ENCODE peak calls at places on chromosomes 16 and 17, in five cellular contexts. V is stomach, Z is IMR-90, M is breast epithelium, A is testis. R is an unnamed sample.

GRCh38 chr17:18925187-18925586 is 26.8 kb upstream of the SLC5A10 start:
- DNase-seq in A (no peak), M (no peak), V (no peak), Z (no peak), R (no peak)

GRCh38 chr16:85554791-85555548 is 58.2 kb upstream of the GSE1 start:
- DNase-seq in A (peak), M (no peak), Z (peak), V (peak), R (no peak)

GRCh38 chr17:57406131-57406980 is 150.0 kb downstream of the MSI2 start:
- DNase-seq in M (peak), V (no peak), Z (peak), A (peak), R (no peak)

GRCh38 chr17:81065500-81065899 is 30.5 kb downstream of the BAIAP2 start:
- DNase-seq in Z (no peak), A (no peak), M (no peak), V (peak), R (no peak)

GRCh38 chr17:72502940-72503341 is 382.1 kb downstream of the SOX9 start:
- DNase-seq in Z (peak), V (no peak), M (no peak), A (no peak), R (no peak)

GRCh38 chr17:1484586-1485310 is 7.7 kb downstream of the MYO1C start:
- DNase-seq in Z (no peak), A (peak), V (peak), M (no peak), R (no peak)

GRCh38 chr16:17836868-17837602 is 366.3 kb upstream of the XYLT1 start:
- DNase-seq in V (no peak), M (no peak), Z (peak), A (no peak), R (no peak)

GRCh38 chr17:81189670-81190530 is 23.9 kb upstream of the AATK start:
- DNase-seq in A (peak), Z (no peak), V (no peak), M (no peak), R (no peak)

GRCh38 chr17:80104321-80104955 is 3.1 kb downstream of the GAA start:
- DNase-seq in M (no peak), Z (no peak), A (peak), V (no peak), R (no peak)

GRCh38 chr17:11538366-11538765 is 59.9 kb upstream of the DNAH9 start:
- DNase-seq in Z (no peak), M (no peak), A (no peak), V (no peak), R (no peak)

GRCh38 chr16:57284206-57284951 is at the start of gene PLLP:
- DNase-seq in A (no peak), M (no peak), Z (peak), V (peak), R (no peak)

GRCh38 chr16:14635394-14636145 is 2.8 kb downstream of the BFAR start:
- DNase-seq in A (no peak), M (no peak), V (no peak), Z (no peak), R (no peak)

GRCh38 chr17:78664476-78665384 is 87.5 kb upstream of the DNAH17 start:
- DNase-seq in A (no peak), V (no peak), Z (peak), M (no peak), R (no peak)

GRCh38 chr17:61251939-61252865 is 147.4 kb upstream of the TBX2 start:
- DNase-seq in M (peak), V (peak), Z (peak), A (peak), R (peak)

GRCh38 chr16:2973081-2973480 is 3.9 kb downstream of the PAQR4 start:
- DNase-seq in M (no peak), A (no peak), V (no peak), Z (no peak), R (no peak)

GRCh38 chr16:68779891-68780290 is 42.8 kb downstream of the CDH1 start:
- DNase-seq in A (no peak), Z (no peak), V (peak), M (no peak), R (no peak)

DNA sequence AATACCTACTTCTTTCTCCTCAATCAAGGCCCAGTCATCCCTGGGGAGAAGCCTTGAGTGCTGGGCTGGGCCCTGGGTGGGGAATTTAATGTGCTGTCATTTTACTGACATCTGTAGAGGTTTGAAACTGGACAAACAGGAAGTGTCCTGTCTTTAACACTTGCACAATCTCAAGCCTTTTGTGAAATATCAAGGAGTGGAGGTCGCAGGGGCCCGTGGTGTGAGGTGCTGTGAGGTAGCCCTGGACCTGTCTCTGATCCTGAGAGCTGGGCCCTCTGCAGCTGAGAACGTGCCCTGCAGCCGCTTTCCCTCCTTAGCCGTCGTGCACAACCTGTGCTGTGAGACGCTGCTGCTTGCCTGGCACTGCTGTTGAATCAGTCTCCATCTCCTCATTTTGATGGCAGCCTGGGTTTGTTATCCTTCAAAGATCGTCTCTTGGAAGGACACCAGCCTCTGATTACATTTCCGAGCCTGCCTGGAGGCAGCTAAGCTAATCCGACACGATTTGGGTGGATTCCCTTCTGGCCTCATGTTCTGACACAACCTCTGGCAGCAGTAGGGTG is 29.9 kb downstream of the SMARCE1 start:
- DNase-seq in V (no peak), A (no peak), M (no peak), Z (no peak), R (no peak)
- H3K4me3 ChIP-seq in V (no peak), A (no peak), M (no peak), Z (no peak), R (no peak)

DNA sequence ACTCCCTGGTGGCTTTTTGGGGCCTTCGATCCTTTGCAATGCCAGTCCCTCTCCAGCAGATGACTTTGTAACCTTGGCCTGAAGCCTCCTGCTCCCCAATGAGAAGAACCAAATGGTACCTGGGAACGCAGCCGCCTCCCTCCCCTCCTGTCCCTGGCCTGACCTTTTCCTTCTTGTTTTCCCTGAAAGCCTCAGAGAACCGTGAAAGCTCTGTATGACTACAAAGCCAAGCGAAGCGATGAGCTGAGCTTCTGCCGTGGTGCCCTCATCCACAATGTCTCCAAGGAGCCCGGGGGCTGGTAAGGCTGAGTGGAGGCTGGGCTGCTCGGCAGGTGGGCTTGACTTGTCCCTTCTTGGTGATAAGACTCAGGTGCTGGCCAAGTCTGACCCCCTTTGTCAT is 88.0 kb downstream of the SDR42E1 start:
- DNase-seq in M (no peak), Z (no peak), A (no peak), V (no peak), R (no peak)
- TF ChIP-seq POLR2A in M (no peak), Z (no peak), A (no peak), V (no peak), R (no peak)

GRCh38 chr17:31309525-31309924 is 4.3 kb downstream of the EVI2B start:
- DNase-seq in M (no peak), A (no peak), V (no peak), Z (no peak), R (no peak)
- H3K4me3 ChIP-seq in M (no peak), A (no peak), V (no peak), Z (no peak), R (no peak)

GRCh38 chr16:72027669-72028378 is 19.3 kb downstream of the DHODH start:
- DNase-seq in A (no peak), M (no peak), Z (no peak), V (no peak), R (no peak)
- TF ChIP-seq POLR2A in A (no peak), M (no peak), Z (no peak), V (no peak), R (no peak)

GRCh38 chr17:15265131-15265530 is at the start of gene PMP22:
- DNase-seq in A (peak), M (no peak), Z (no peak), V (no peak), R (no peak)
- H3K4me3 ChIP-seq in A (no peak), M (peak), Z (no peak), V (peak), R (peak)

GRCh38 chr16:10269632-10270031 is 87.4 kb upstream of the GRIN2A start:
- DNase-seq in V (no peak), A (no peak), Z (no peak), M (no peak), R (no peak)

GRCh38 chr16:10261077-10261476 is 78.8 kb upstream of the GRIN2A start:
- DNase-seq in Z (no peak), A (no peak), V (no peak), M (no peak), R (no peak)

GRCh38 chr16:10262377-10263132 is 80.3 kb upstream of the GRIN2A start:
- DNase-seq in A (no peak), Z (no peak), M (no peak), V (no peak), R (no peak)

GRCh38 chr16:10266809-10267208 is 84.6 kb upstream of the GRIN2A start:
- DNase-seq in V (no peak), A (no peak), Z (no peak), M (no peak), R (no peak)

GRCh38 chr16:10265770-10266615 is 83.8 kb upstream of the GRIN2A start:
- DNase-seq in Z (no peak), V (no peak), A (no peak), M (no peak), R (no peak)
- TF ChIP-seq POLR2A in Z (no peak), V (no peak), A (no peak), M (no peak), R (no peak)

GRCh38 chr16:73063284-73063733 is 15.4 kb upstream of the ZFHX3 start:
- DNase-seq in A (no peak), V (no peak), Z (no peak), M (no peak), R (peak)
- H3K4me3 ChIP-seq in A (no peak), V (no peak), Z (no peak), M (peak), R (no peak)

R was measured in lower leg skin.